ENCODE peak calls at places on chromosomes 6 and 20, in five cellular contexts. H is SK-N-SH, B is GM23338, C is HCT116, U is PC-3. P is an unnamed sample.

GRCh38 chr6:36836771-36837339 is 2.4 kb downstream of the CPNE5 start:
- DNase-seq in H (no peak), B (no peak), U (no peak), C (no peak), P (no peak)

GRCh38 chr6:43076928-43077809 is 1.1 kb downstream of the PTK7 start:
- DNase-seq in U (peak), C (no peak), H (peak), B (peak), P (peak)

GRCh38 chr20:2254333-2254732 is 41.5 kb upstream of the TGM3 start:
- DNase-seq in U (peak), C (no peak), H (no peak), B (no peak), P (no peak)

GRCh38 chr6:138520463-138520862 is 21.2 kb upstream of the NHSL1 start:
- DNase-seq in H (peak), B (no peak), C (no peak), U (peak), P (no peak)

GRCh38 chr6:90175627-90176538 is 120.8 kb downstream of the BACH2 start:
- DNase-seq in U (no peak), H (no peak), B (no peak), C (no peak), P (no peak)

GRCh38 chr6:164185342-164185920 is 770.9 kb downstream of the QKI start:
- DNase-seq in U (no peak), C (no peak), H (no peak), B (no peak), P (no peak)

GRCh38 chr6:40436685-40437604 is 150.2 kb downstream of the LRFN2 start:
- DNase-seq in C (no peak), U (peak), B (no peak), H (peak), P (no peak)

GRCh38 chr6:14280006-14280510 is 162.5 kb downstream of the CD83 start:
- DNase-seq in H (no peak), U (no peak), C (no peak), B (no peak), P (no peak)

GRCh38 chr6:158358450-158359077 is 46.3 kb downstream of the TULP4 start:
- DNase-seq in U (no peak), C (no peak), B (no peak), H (peak), P (no peak)

GRCh38 chr6:76790881-76791280 is 672.4 kb downstream of the HTR1B start:
- DNase-seq in B (no peak), H (no peak), U (no peak), C (no peak), P (no peak)

GRCh38 chr20:21396045-21396893 is 1.1 kb downstream of the NKX2-4 start:
- DNase-seq in H (peak), C (no peak), B (peak), U (no peak), P (peak)

GRCh38 chr6:73879894-73880293 is 183.9 kb downstream of the CD109 start:
- DNase-seq in B (no peak), H (no peak), C (no peak), U (no peak), P (peak)

GRCh38 chr6:131419698-131420097 is 153.3 kb upstream of the ARG1 start:
- DNase-seq in B (no peak), C (no peak), U (no peak), H (no peak), P (no peak)

GRCh38 chr20:9510926-9511325 is 3.5 kb upstream of the LAMP5 start:
- DNase-seq in U (no peak), B (no peak), H (no peak), C (no peak), P (no peak)

GRCh38 chr6:167676666-167677421 is 149.9 kb upstream of the AFDN start:
- DNase-seq in H (no peak), B (peak), U (no peak), C (no peak), P (peak)

GRCh38 chr20:8094845-8095244 is 37.2 kb upstream of the PLCB1 start:
- DNase-seq in B (no peak), C (no peak), U (peak), H (no peak), P (no peak)

GRCh38 chr20:19047040-19047950 is 165.1 kb upstream of the SLC24A3 start:
- DNase-seq in B (no peak), H (no peak), C (no peak), U (peak), P (peak)
- TF ChIP-seq CTCF in B (no peak), H (no peak), C (no peak), U (no peak), P (no peak)

DNA sequence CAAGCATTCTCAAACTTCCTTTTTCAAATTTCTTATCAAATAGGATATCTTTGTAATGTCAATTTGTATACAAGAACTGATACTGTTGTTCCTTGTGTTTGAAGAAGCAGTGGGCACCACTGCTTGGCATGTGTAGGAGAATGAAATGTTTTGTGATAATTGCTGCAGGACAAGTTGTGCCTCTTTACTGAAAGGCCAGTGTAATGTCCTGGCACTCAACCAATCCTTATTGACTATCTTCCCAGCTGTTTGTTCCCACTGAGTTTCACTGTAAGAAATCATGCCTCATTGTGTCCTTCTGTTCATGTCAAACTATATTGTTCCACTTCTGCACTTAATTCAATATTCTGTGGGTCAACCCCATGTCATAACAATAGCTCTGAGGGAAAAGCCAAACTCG is 136.1 kb upstream of the FAM83B start:
- DNase-seq in C (no peak), B (no peak), H (no peak), U (no peak), P (no peak)
- H3K27ac ChIP-seq in C (no peak), B (no peak), H (no peak), U (no peak), P (no peak)

GRCh38 chr6:127550403-127550802 is 26.6 kb upstream of the C6orf58 start:
- DNase-seq in H (no peak), B (no peak), C (no peak), U (peak), P (no peak)

GRCh38 chr6:127547909-127548649 is 28.9 kb upstream of the C6orf58 start:
- DNase-seq in B (peak), U (peak), C (no peak), H (no peak), P (no peak)

GRCh38 chr6:127547215-127547614 is 28.1 kb upstream of the MTCL3 start:
- DNase-seq in H (no peak), C (no peak), U (peak), B (peak), P (peak)
- TF ChIP-seq EZH2phosphoT487 in H (no peak), C (no peak), U (no peak), B (no peak), P (no peak)

DNA sequence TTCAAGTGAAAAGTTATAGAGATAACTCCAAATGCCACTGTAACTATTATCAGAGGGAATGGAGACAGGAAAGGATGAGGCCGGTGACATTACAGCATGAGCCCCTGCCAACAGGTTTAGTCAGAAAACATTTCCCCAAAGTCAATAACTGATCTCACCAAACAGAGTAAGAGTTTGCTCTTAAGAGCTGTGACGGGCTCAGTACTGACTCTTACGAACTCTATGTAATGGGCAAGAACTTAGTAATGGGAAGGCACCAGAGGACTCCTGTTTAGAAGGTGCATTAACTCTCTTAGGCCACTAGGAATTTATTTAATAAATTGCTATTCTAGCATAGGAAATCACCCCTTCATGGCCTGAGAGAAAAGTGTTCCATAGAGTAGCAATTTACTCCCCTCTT is 76.8 kb downstream of the SAMD5 start:
- DNase-seq in B (peak), C (no peak), U (peak), H (no peak), P (no peak)
- TF ChIP-seq CTCF in B (no peak), C (no peak), U (peak), H (no peak), P (no peak)

DNA sequence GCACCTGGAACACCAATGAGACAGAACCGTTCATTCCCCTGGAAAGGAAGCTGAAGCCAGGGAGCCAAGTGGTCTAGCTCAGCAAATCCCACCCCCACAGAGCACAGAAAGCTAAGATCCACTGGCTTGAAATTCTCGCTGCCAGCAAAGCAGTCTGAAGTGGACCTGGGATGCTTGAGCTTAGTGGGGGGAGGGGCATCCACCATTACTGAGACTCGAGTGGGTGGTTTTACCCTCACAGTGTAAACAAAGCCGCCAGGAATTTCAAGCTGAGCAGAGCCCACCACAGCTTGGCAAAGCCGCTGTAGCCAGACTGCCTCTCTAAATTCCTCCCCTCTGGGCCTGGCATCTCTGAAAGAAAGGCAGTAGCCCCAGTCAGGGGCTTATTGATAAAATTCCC is 53.1 kb downstream of the KIF16B start:
- DNase-seq in U (no peak), H (no peak), B (no peak), C (no peak), P (no peak)
- H3K27ac ChIP-seq in U (no peak), H (no peak), B (no peak), C (no peak), P (no peak)

GRCh38 chr6:11271228-11271627 is 38.8 kb upstream of the NEDD9 start:
- DNase-seq in U (no peak), H (no peak), B (no peak), C (no peak), P (no peak)
- TF ChIP-seq EZH2phosphoT487 in U (no peak), H (no peak), B (no peak), C (no peak), P (no peak)

P was measured in hepatocyte.